ENCODE peak calls at places on chromosomes 7 and 10, in seven cellular contexts. S is GM12878, H is A549, O is tibial nerve, L is esophagus muscularis mucosa, Y is sigmoid colon, M is stomach. K is an unnamed sample.
A peak's percentile ranks its signal among the peaks of the same experiment; 100 is the strongest.

GRCh38 chr7:20316706-20317105 is 14.0 kb upstream of the ITGB8 start:
- DNase-seq in S (no peak), H (no peak), O (no peak), L (no peak), Y (no peak), M (no peak), K (no peak)

GRCh38 chr7:117791877-117792780 is 81.1 kb downstream of the CTTNBP2 start:
- DNase-seq in S (peak; percentile 32), H (no peak), O (no peak), L (no peak), Y (no peak), M (no peak), K (no peak)

GRCh38 chr7:51033722-51034530 is 251.2 kb upstream of the GRB10 start:
- DNase-seq in S (no peak), H (no peak), O (no peak), L (no peak), Y (peak; percentile 79), M (no peak), K (no peak)

GRCh38 chr7:72313906-72314305 is 98.2 kb downstream of the CALN1 start:
- DNase-seq in S (no peak), H (no peak), O (no peak), L (no peak), Y (no peak), M (no peak), K (no peak)

GRCh38 chr7:77281780-77282478 is 82.3 kb upstream of the FGL2 start:
- DNase-seq in S (no peak), H (no peak), O (no peak), L (no peak), Y (no peak), M (no peak), K (no peak)

GRCh38 chr10:131571845-131572244 is 260.3 kb upstream of the TCERG1L start:
- DNase-seq in S (no peak), H (no peak), O (no peak), L (no peak), Y (no peak), M (peak; percentile 14), K (no peak)

GRCh38 chr7:136807598-136807997 is 60.9 kb upstream of the CHRM2 start:
- DNase-seq in S (no peak), H (no peak), O (no peak), L (no peak), Y (no peak), M (no peak), K (no peak)

GRCh38 chr10:100364735-100365391 is 17.8 kb downstream of the SCD start:
- DNase-seq in S (no peak), H (peak; percentile 95), O (no peak), L (no peak), Y (peak; percentile 90), M (peak; percentile 95), K (peak; percentile 74)

GRCh38 chr7:124728610-124729009 is 37.0 kb downstream of the GPR37 start:
- DNase-seq in S (no peak), H (no peak), O (no peak), L (no peak), Y (no peak), M (no peak), K (no peak)

GRCh38 chr10:71752391-71753090 is 20.8 kb downstream of the VSIR start:
- DNase-seq in S (no peak), H (no peak), O (no peak), L (no peak), Y (no peak), M (no peak), K (no peak)

GRCh38 chr10:29692121-29692539 is 57.4 kb upstream of the SVIL start:
- DNase-seq in S (no peak), H (no peak), O (no peak), L (peak; percentile 45), Y (no peak), M (no peak), K (no peak)
- H3K27ac ChIP-seq in S (no peak overlapping the region), H (no peak overlapping the region), O (no peak overlapping the region), L (peak overlapping the region; percentile 74), Y (peak overlapping the region; percentile 85), M (peak overlapping the region; percentile 47), K (peak overlapping the region; percentile 31)

DNA sequence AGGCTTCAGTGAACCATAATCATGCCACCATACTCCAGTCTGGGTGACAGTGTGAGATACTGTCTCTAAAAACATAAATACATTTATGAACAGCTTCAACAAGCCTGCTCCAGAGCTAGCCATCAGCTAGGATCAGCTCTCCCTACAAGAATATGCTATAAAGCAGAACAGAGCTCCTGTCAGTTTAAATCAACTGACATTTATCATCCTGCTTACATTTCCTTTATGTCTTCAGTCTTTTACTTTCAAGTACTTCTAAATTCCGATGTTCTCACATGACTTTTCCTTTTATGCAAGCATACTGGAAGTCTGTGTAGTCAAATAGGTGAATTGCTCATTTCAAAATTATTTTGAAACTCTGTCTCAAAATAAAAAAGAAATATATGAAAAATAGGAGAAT is 64.6 kb downstream of the COA1 start:
- DNase-seq in S (no peak), H (no peak), O (no peak), L (no peak), Y (no peak), M (no peak), K (no peak)
- TF ChIP-seq EP300 in S (no peak), H (no peak), O (no peak), L (no peak), Y (no peak), M (no peak), K (no peak)

GRCh38 chr10:80463868-80464267 is 9.8 kb downstream of the TSPAN14 start:
- DNase-seq in S (no peak), H (no peak), O (no peak), L (no peak), Y (peak; percentile 62), M (no peak), K (no peak)
- H3K27ac ChIP-seq in S (peak overlapping the region; percentile 47), H (no peak overlapping the region), O (peak overlapping the region; percentile 87), L (peak overlapping the region; percentile 75), Y (peak overlapping the region; percentile 79), M (peak overlapping the region; percentile 71), K (peak overlapping the region; percentile 72)

GRCh38 chr7:26374665-26375373 is 83.2 kb downstream of the SNX10 start:
- DNase-seq in S (no peak), H (no peak), O (no peak), L (no peak), Y (no peak), M (no peak), K (no peak)

GRCh38 chr7:26372738-26373137 is 81.1 kb downstream of the SNX10 start:
- DNase-seq in S (no peak), H (no peak), O (no peak), L (no peak), Y (no peak), M (no peak), K (no peak)

GRCh38 chr7:26379711-26380110 is 88.0 kb downstream of the SNX10 start:
- DNase-seq in S (no peak), H (no peak), O (no peak), L (no peak), Y (no peak), M (no peak), K (no peak)

GRCh38 chr7:26375604-26376207 is 84.0 kb downstream of the SNX10 start:
- DNase-seq in S (no peak), H (no peak), O (no peak), L (no peak), Y (no peak), M (no peak), K (no peak)

DNA sequence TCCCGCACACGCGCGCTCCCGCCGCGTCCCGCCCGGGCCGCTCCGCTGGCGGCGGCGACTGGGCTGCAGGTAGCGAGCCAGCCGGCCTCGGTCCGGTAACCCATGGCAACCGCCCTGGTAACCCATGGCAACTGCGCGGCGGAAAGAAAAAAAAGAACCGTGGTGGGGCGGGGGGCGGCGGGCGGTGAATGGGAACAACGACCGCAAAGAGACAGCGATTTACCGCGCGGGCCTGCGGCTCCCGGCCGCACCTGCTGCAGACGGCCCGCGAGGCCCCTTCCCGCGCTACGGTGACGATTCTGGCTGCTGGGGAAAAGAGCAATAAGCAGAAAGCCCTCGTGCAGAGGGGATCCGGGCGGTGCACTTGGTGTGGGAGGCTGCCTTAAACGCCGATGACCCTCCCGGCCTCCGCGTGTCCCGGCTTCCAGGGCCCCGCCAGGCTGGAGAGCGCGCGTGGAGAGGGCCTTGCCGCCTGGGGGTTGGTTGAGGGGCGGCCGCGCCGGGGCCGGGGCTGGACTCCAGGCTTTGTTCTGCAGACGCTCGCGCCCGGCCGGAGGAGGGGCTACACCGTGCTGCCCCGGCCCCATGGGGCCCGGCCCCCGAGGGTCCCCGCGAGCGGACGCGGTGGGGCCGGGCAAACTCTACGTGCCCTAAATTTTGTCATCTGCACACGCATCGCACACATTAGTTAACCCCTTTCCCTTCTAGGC is 84.7 kb downstream of the SNX10 start:
- DNase-seq in S (no peak), H (peak; percentile 52), O (no peak), L (no peak), Y (no peak), M (no peak), K (peak; percentile 23)
- TF ChIP-seq EP300 in S (no peak), H (no peak), O (no peak), L (no peak), Y (no peak), M (no peak), K (no peak)

DNA sequence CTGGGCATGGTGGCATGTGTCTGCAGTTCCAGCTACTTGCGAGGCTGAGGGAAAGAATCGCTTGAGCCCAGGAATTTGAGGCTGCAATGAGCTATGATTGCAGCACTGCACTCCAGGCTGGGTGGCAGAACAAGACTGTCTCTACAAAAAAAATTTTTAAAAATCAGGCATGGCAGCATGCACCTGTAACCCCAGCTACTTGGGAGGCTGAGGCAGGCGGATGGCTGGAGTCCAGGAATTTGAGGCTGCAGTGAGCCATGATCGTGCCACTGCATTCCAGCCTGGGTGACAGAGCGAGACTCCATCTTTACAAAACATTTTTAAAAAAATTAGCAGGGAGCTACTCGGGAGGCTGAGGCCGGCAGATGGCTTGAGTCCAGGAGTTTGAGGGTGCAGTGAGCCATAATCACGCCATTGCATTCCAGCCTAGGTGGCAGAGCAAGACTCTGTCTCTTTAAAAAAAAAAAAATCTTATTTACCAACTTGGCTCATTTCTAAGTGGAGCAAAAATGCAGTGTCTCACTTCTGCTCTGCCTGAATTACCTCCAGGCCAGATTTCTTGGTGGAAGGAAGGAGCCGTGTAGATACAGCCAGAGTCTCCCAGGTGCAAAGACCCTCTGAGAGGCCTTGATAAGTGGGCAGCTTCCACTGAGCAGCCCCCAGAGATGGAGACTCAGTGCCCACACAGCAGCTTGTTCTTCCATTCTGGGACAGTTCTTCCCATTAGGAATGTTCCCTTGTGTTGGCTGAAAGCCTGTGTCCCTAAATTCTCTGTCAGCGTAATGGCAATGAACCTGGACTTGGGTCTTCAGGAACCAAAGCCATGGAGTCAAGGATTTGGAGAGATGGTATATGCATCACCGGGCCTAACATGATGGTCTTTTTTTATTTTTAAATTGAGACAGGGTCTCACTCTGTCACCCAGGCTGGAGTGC is 30.0 kb downstream of the GTF2IRD1 start:
- DNase-seq in S (no peak), H (peak; percentile 48), O (no peak), L (no peak), Y (no peak), M (no peak), K (no peak)
- H3K27ac ChIP-seq in S (no peak overlapping the region), H (peak overlapping the region; percentile 97), O (peak overlapping the region; percentile 47), L (peak overlapping the region; percentile 92), Y (peak overlapping the region; percentile 95), M (peak overlapping the region; percentile 94), K (no peak overlapping the region)

DNA sequence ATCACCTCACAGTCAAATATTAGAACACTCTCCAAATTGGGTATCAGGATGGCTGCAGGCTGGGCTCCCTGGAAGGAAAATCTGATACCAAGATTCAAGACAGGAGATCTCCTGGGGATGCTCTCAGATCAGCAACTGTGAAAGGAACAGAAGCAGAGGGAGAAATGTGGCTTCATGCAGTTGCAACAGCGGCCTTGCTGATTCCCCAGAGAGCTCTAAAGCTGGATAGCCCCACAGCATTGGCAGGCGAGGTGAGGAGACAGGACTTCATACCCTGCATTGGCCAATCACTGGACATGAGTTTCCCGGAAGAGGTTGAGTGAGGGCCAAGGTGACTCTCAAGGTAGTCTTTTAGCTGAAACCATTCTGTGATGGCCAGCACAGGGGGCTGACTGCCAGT is 190.6 kb downstream of the PTPN20 start:
- DNase-seq in S (no peak), H (no peak), O (no peak), L (no peak), Y (no peak), M (no peak), K (no peak)
- TF ChIP-seq EP300 in S (no peak), H (no peak), O (no peak), L (no peak), Y (no peak), M (no peak), K (no peak)

K was measured in ovary.